ENCODE peak calls at places on chromosome 1, in ten cellular contexts. I, M, S, Y, B, K, C, Q, E and H are unnamed samples.

GRCh38 chr1:2025491-2025981 is 6.4 kb downstream of the GABRD start:
- DNase-seq in I (no peak), M (no peak), S (no peak), Y (no peak), B (no peak), K (no peak), C (no peak), Q (peak), E (no peak), H (no peak)

GRCh38 chr1:173507205-173507846 is 30.2 kb downstream of the PRDX6 start:
- DNase-seq in I (peak), M (no peak), S (peak), Y (no peak), B (no peak), K (no peak), C (no peak), Q (no peak), E (no peak), H (peak)

GRCh38 chr1:78676347-78676982 is 26.8 kb downstream of the IFI44 start:
- DNase-seq in I (peak), M (peak), S (peak), Y (peak), B (no peak), K (peak), C (peak), Q (no peak), E (peak), H (peak)

GRCh38 chr1:19533626-19534025 is 48.3 kb upstream of the CAPZB start:
- DNase-seq in I (no peak), M (no peak), S (no peak), Y (no peak), B (no peak), K (no peak), C (no peak), Q (peak), E (no peak), H (no peak)

GRCh38 chr1:3902111-3902511 is 2.0 kb upstream of the C1orf174 start:
- DNase-seq in I (no peak), M (no peak), S (no peak), Y (no peak), B (no peak), K (no peak), C (no peak), Q (peak), E (no peak), H (no peak)

GRCh38 chr1:152960452-152961044 is 9.9 kb upstream of the SPRR4 start:
- DNase-seq in I (no peak), M (no peak), S (no peak), Y (peak), B (no peak), K (no peak), C (no peak), Q (no peak), E (no peak), H (no peak)

GRCh38 chr1:48442864-48443619 is 29.0 kb downstream of the SPATA6 start:
- DNase-seq in I (no peak), M (no peak), S (no peak), Y (no peak), B (no peak), K (peak), C (peak), Q (no peak), E (peak), H (no peak)

GRCh38 chr1:201902198-201902597 is 13.5 kb downstream of the SHISA4 start:
- DNase-seq in I (no peak), M (no peak), S (no peak), Y (no peak), B (no peak), K (no peak), C (no peak), Q (no peak), E (no peak), H (no peak)